ENCODE peak calls at places on chromosomes 12 and 14, in five cellular contexts. C, Y, I, N and E are unnamed samples.

GRCh38 chr14:90534838-90535555 is 138.2 kb downstream of the CALM1 start:
- DNase-seq in C (no peak), Y (no peak), I (no peak), N (no peak), E (no peak)

GRCh38 chr12:108419949-108420348 is 80.8 kb upstream of the CMKLR1 start:
- DNase-seq in C (no peak), Y (no peak), I (no peak), N (no peak), E (no peak)

GRCh38 chr14:99541677-99542470 is 60.7 kb downstream of the CCNK start:
- DNase-seq in C (no peak), Y (no peak), I (no peak), N (no peak), E (no peak)

GRCh38 chr12:127485528-127485927 is 781.4 kb upstream of the TMEM132C start:
- DNase-seq in C (no peak), Y (no peak), I (peak; percentile 93), N (no peak), E (no peak)

GRCh38 chr12:130993759-130994670 is 40.3 kb downstream of the ADGRD1 start:
- DNase-seq in C (no peak), Y (no peak), I (no peak), N (no peak), E (no peak)

GRCh38 chr14:23864252-23864651 is 89.3 kb upstream of the DHRS4 start:
- DNase-seq in C (no peak), Y (no peak), I (no peak), N (no peak), E (no peak)

GRCh38 chr12:50637870-50638481 is 125.9 kb upstream of the ATF1 start:
- DNase-seq in C (peak; percentile 74), Y (no peak), I (no peak), N (no peak), E (no peak)

GRCh38 chr14:33435911-33436310 is 497.2 kb downstream of the NPAS3 start:
- DNase-seq in C (peak; percentile 55), Y (no peak), I (no peak), N (no peak), E (no peak)

GRCh38 chr12:97131220-97131981 is 224.3 kb downstream of the NEDD1 start:
- DNase-seq in C (no peak), Y (no peak), I (no peak), N (no peak), E (no peak)

GRCh38 chr14:24398943-24399801 is at the start of gene NYNRIN:
- DNase-seq in C (no peak), Y (peak; percentile 54), I (no peak), N (no peak), E (no peak)

GRCh38 chr12:94195483-94195882 is 47.1 kb downstream of the PLXNC1 start:
- DNase-seq in C (no peak), Y (no peak), I (no peak), N (no peak), E (no peak)

GRCh38 chr12:124524231-124524925 is 43.0 kb downstream of the NCOR2 start:
- DNase-seq in C (peak; percentile 70), Y (no peak), I (peak; percentile 88), N (no peak), E (no peak)

GRCh38 chr12:66627270-66627987 is 51.4 kb downstream of the GRIP1 start:
- DNase-seq in C (peak; percentile 5), Y (no peak), I (no peak), N (no peak), E (no peak)

GRCh38 chr12:18683603-18684002 is 54.2 kb downstream of the PLCZ1 start:
- DNase-seq in C (peak; percentile 50), Y (no peak), I (no peak), N (no peak), E (no peak)

GRCh38 chr14:67569651-67570290 is 30.3 kb downstream of the PIGH start:
- DNase-seq in C (no peak), Y (no peak), I (no peak), N (no peak), E (no peak)

GRCh38 chr12:39393179-39393578 is 49.7 kb downstream of the KIF21A start:
- DNase-seq in C (no peak), Y (no peak), I (no peak), N (no peak), E (no peak)

GRCh38 chr14:97723834-97724770 is 926.9 kb downstream of the VRK1 start:
- DNase-seq in C (no peak), Y (no peak), I (no peak), N (no peak), E (no peak)

GRCh38 chr12:45794422-45794821 is 64.9 kb downstream of the ARID2 start:
- DNase-seq in C (no peak), Y (no peak), I (no peak), N (no peak), E (no peak)

GRCh38 chr12:93857279-93857894 is 180.2 kb downstream of the CRADD start:
- DNase-seq in C (peak; percentile 51), Y (no peak), I (peak; percentile 76), N (no peak), E (no peak)

GRCh38 chr12:29145372-29146170 is 3.5 kb upstream of the FAR2 start:
- DNase-seq in C (no peak), Y (no peak), I (no peak), N (no peak), E (no peak)

GRCh38 chr12:28585146-28585545 is 394.9 kb downstream of the CCDC91 start:
- DNase-seq in C (no peak), Y (no peak), I (no peak), N (no peak), E (no peak)

GRCh38 chr14:95361373-95362179 is 41.9 kb upstream of the CLMN start:
- DNase-seq in C (peak; percentile 26), Y (peak; percentile 71), I (no peak), N (peak; percentile 53), E (peak; percentile 57)

GRCh38 chr12:111368684-111369495 is at the start of gene PHETA1:
- DNase-seq in C (peak; percentile 93), Y (peak; percentile 95), I (peak; percentile 89), N (peak; percentile 96), E (peak; percentile 84)

GRCh38 chr14:61368061-61368710 is 46.8 kb downstream of the PRKCH start:
- DNase-seq in C (no peak), Y (no peak), I (no peak), N (no peak), E (no peak)

GRCh38 chr12:80702889-80703605 is 4.4 kb upstream of the MYF6 start:
- DNase-seq in C (peak; percentile 53), Y (no peak), I (peak; percentile 54), N (no peak), E (no peak)

DNA sequence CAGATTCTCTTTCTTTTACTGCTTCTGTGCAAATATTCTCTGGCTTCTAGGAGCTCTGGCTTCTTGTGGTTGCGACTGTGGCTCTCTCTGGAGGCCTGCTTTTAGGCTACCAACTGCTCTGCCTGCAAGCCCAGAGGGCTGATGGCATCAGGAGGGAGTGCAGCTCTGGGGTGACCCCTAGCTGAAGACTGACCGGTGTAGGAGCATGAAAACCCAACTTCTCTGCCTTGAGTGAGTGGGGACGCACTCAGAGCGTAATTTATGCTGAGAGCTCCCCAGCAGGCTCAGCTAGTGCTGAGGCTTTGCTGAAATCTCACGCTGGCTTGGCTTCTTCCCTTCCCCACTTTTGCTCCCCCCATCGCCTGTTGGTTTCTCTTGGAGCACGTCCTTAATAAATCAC is 29.9 kb upstream of the RBM19 start:
- DNase-seq in C (no peak), Y (no peak), I (no peak), N (no peak), E (no peak)
- TF ChIP-seq CTCF in C (no peak), Y (no peak), I (peak; percentile 5), N (no peak), E (no peak)

DNA sequence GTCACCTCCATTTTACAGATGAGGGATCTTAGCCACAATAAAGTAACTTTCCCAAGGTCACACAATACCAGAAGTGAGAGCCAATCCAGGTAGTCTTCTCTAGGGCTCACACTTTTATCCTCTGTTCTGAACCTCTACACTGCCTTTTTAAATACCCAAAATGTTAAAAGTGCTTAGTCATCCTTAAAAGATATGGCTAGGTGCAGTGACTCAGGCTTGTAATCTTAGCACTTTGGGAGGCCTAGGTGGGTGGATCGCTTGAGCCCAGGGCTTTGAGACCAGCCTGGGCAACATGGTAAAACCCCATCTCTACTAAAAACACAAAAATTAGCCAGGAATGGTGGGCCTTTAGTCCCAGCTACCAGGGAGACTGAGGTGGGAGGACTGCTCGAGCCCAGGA is 104.1 kb upstream of the PPP4R3A start:
- DNase-seq in C (peak; percentile 14), Y (no peak), I (no peak), N (no peak), E (no peak)
- TF ChIP-seq CTCF in C (no peak), Y (no peak), I (no peak), N (no peak), E (no peak)

GRCh38 chr14:80390911-80391310 is 179.6 kb upstream of the DIO2 start:
- DNase-seq in C (peak; percentile 51), Y (no peak), I (peak; percentile 7), N (no peak), E (no peak)
- TF ChIP-seq CTCF in C (no peak), Y (no peak), I (no peak), N (no peak), E (no peak)

GRCh38 chr12:13864081-13864673 is 117.2 kb downstream of the GRIN2B start:
- DNase-seq in C (peak; percentile 77), Y (peak; percentile 88), I (peak; percentile 2), N (peak; percentile 68), E (peak; percentile 50)
- TF ChIP-seq CTCF in C (peak; percentile 91), Y (peak; percentile 80), I (peak; percentile 84), N (peak; percentile 78), E (peak; percentile 90)

GRCh38 chr14:51302319-51303030 is 62.4 kb downstream of the TMX1 start:
- DNase-seq in C (peak; percentile 42), Y (no peak), I (peak; percentile 25), N (no peak), E (no peak)
- TF ChIP-seq CTCF in C (no peak), Y (no peak), I (no peak), N (no peak), E (no peak)

GRCh38 chr12:67927231-67927630 is 62.0 kb upstream of the IFNG-AS1 start:
- DNase-seq in C (no peak), Y (no peak), I (no peak), N (no peak), E (no peak)
- TF ChIP-seq CTCF in C (no peak), Y (no peak), I (no peak), N (no peak), E (no peak)

DNA sequence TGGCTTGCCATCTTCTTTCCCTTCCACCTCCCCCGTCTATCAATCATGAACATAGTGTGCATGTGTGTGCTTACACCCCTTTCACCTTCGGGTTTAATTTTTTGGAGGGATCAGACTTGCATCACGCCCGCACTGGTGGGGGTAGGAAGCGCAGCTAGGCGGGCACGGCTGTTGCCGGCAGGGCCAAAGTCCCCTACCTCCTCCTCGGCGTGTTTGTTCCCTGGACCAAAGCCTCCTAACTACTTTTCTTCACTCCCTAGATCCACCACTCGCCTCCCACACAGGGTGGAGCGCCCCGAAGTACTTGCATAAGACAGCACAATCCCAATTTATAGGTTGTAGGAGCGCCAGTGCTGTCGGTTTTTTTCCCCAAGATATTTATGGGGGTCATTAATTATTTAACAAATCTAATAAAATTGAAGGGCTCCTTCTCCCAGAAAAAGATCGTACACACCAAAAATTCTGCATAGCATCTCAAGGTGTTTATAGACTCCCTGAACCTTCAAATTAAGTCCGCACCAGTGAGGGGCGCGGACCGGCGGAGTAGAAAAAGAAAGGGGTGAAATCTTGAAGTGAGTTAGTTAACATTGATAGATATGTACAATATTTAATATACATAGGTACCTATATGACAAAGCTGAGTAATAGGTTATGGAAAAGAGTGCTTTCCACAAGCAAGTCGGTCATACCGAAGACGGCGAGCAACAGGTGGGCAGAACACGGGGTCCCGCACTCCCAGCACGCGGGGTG is 714 bp downstream of the PKP2 start:
- DNase-seq in C (no peak), Y (peak; percentile 45), I (no peak), N (peak; percentile 26), E (no peak)
- TF ChIP-seq CTCF in C (no peak), Y (peak; percentile 53), I (no peak), N (no peak), E (no peak)